ENCODE peak calls at places on chromosomes 6 and 20, in eight cellular contexts. C is AG04450, Z is uterus, G is BE2C, S is PC-3, B is pancreas, T is iPS DF 6.9, W is fibroblast of lung. U is an unnamed sample.
A peak's percentile ranks its signal among the peaks of the same experiment; 100 is the strongest.

GRCh38 chr6:52514514-52514913 is 62.3 kb downstream of the TRAM2 start:
- DNase-seq in C (peak; percentile 48), Z (peak; percentile 80), G (no peak), S (no peak), B (no peak), T (no peak), W (peak; percentile 90), U (no peak)

GRCh38 chr6:81820979-81821378 is 68.5 kb upstream of the TENT5A start:
- DNase-seq in C (no peak), Z (no peak), G (no peak), S (no peak), B (no peak), T (no peak), W (no peak), U (no peak)

GRCh38 chr6:36997811-36998722 is 7.4 kb upstream of the FGD2 start:
- DNase-seq in C (no peak), Z (no peak), G (no peak), S (no peak), B (peak; percentile 82), T (no peak), W (no peak), U (no peak)

GRCh38 chr6:21103626-21104224 is 489.8 kb upstream of the SOX4 start:
- DNase-seq in C (no peak), Z (no peak), G (no peak), S (peak; percentile 72), B (no peak), T (no peak), W (peak; percentile 3), U (no peak)

GRCh38 chr6:143513410-143513809 is 1.9 kb upstream of the FUCA2 start:
- DNase-seq in C (no peak), Z (no peak), G (peak; percentile 25), S (peak; percentile 30), B (no peak), T (no peak), W (no peak), U (peak; percentile 27)

GRCh38 chr6:154257074-154257473 is 99.5 kb downstream of the IPCEF1 start:
- DNase-seq in C (no peak), Z (no peak), G (no peak), S (no peak), B (no peak), T (no peak), W (no peak), U (no peak)

GRCh38 chr20:45032781-45033180 is 66.5 kb downstream of the STK4 start:
- DNase-seq in C (no peak), Z (no peak), G (no peak), S (no peak), B (no peak), T (no peak), W (no peak), U (no peak)

GRCh38 chr6:72783667-72784066 is 161.8 kb downstream of the KCNQ5 start:
- DNase-seq in C (no peak), Z (no peak), G (no peak), S (peak; percentile 35), B (no peak), T (no peak), W (peak; percentile 24), U (no peak)

GRCh38 chr6:12961761-12962160 is 245.2 kb downstream of the PHACTR1 start:
- DNase-seq in C (no peak), Z (no peak), G (no peak), S (no peak), B (no peak), T (no peak), W (no peak), U (no peak)

DNA sequence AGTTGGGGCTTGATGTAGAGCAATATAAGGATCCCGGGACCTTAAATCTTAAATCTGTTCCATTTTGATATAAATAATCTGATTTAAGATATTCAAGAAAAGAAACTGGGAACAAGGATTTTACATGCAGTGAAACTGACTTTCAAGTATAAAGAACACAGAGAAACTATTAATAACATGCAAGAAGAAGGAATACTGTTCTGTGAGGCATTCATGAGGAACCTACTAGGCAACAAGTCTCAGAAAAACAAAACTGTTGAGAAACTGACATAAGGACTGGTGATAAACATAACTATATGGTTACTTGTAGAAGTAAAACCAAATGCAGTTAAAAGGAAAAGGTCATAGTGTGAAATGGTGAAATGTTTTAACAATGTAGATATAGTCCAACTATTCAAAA is 15.8 kb downstream of the HDDC2 start:
- DNase-seq in C (no peak), Z (no peak), G (no peak), S (no peak), B (no peak), T (no peak), W (no peak), U (no peak)
- H3K9me3 ChIP-seq in C (peaks cover 3% of the 10 kb centered on the region), Z (no peaks in the 10 kb centered on the region), G (no peaks in the 10 kb centered on the region), S (no peaks in the 10 kb centered on the region), B (no peaks in the 10 kb centered on the region), T (no peaks in the 10 kb centered on the region), W (no peaks in the 10 kb centered on the region), U (no peaks in the 10 kb centered on the region)

DNA sequence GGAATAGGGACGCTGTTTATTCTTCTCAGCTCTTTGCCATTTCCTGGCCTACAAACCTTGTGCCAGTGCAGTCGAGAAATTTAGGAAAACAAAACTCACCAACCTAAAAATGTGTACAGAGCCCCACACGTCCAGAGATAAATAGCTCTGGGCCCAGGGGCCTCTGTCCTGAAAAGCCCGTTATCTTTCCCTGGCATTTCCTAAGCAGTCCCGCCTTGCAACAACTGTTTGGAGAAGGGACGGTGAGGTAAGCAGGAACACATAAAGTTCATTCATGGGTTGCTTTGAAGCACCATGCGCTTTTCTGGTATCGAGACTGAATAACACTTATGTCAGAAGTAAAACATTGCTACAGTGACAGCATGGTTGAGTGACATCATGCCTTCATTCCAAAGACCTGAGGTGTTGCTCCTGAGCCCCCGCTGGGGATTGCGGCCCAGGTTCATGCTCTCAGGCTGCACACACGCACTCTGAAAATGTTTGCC is 80.1 kb upstream of the NXT1 start:
- DNase-seq in C (peak; percentile 51), Z (no peak), G (no peak), S (no peak), B (no peak), T (no peak), W (peak; percentile 71), U (no peak)
- H3K9me3 ChIP-seq in C (peaks cover 11% of the 10 kb centered on the region), Z (no peaks in the 10 kb centered on the region), G (no peaks in the 10 kb centered on the region), S (peaks cover 7% of the 10 kb centered on the region), B (no peaks in the 10 kb centered on the region), T (no peaks in the 10 kb centered on the region), W (no peaks in the 10 kb centered on the region), U (no peaks in the 10 kb centered on the region)

GRCh38 chr6:161215193-161215592 is 58.7 kb downstream of the AGPAT4 start:
- DNase-seq in C (peak; percentile 99), Z (no peak), G (no peak), S (peak; percentile 69), B (no peak), T (no peak), W (peak; percentile 100), U (no peak)

GRCh38 chr6:161211380-161212035 is 62.4 kb downstream of the AGPAT4 start:
- DNase-seq in C (no peak), Z (no peak), G (no peak), S (no peak), B (no peak), T (peak; percentile 13), W (no peak), U (no peak)

GRCh38 chr6:161212902-161213301 is 61.0 kb downstream of the AGPAT4 start:
- DNase-seq in C (no peak), Z (no peak), G (no peak), S (no peak), B (peak; percentile 25), T (no peak), W (no peak), U (no peak)

GRCh38 chr6:161214722-161215121 is 59.1 kb downstream of the AGPAT4 start:
- DNase-seq in C (no peak), Z (no peak), G (no peak), S (no peak), B (no peak), T (no peak), W (no peak), U (no peak)

DNA sequence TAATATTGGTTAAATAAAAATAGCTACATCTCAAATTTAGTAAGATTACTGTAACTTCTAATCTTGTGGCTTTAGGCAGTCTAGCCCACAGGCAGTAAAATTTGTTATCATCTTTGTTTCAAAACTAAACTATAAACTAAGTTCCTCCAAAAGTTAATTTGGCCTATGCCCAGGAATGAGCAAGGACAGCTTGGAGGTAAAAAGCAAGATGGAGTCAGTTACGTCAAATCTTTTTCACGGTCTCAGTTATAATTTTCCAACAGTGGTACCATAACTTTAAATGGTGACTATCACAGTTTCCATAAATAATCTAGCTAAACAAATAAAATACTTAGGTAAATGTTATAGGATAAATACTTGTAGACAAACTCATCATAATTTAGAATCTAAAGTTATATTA is 63.0 kb downstream of the AGPAT4 start:
- DNase-seq in C (no peak), Z (no peak), G (no peak), S (no peak), B (no peak), T (no peak), W (no peak), U (no peak)
- H3K9me3 ChIP-seq in C (no peaks in the 10 kb centered on the region), Z (no peaks in the 10 kb centered on the region), G (no peaks in the 10 kb centered on the region), S (peaks cover 3% of the 10 kb centered on the region), B (no peaks in the 10 kb centered on the region), T (peaks cover 2% of the 10 kb centered on the region), W (no peaks in the 10 kb centered on the region), U (no peaks in the 10 kb centered on the region)

GRCh38 chr6:159257846-159258245 is 88.6 kb downstream of the FNDC1 start:
- DNase-seq in C (no peak), Z (no peak), G (no peak), S (no peak), B (no peak), T (no peak), W (no peak), U (no peak)
- H3K9me3 ChIP-seq in C (no peaks in the 10 kb centered on the region), Z (no peaks in the 10 kb centered on the region), G (no peaks in the 10 kb centered on the region), S (no peaks in the 10 kb centered on the region), B (no peaks in the 10 kb centered on the region), T (no peaks in the 10 kb centered on the region), W (no peaks in the 10 kb centered on the region), U (no peaks in the 10 kb centered on the region)

DNA sequence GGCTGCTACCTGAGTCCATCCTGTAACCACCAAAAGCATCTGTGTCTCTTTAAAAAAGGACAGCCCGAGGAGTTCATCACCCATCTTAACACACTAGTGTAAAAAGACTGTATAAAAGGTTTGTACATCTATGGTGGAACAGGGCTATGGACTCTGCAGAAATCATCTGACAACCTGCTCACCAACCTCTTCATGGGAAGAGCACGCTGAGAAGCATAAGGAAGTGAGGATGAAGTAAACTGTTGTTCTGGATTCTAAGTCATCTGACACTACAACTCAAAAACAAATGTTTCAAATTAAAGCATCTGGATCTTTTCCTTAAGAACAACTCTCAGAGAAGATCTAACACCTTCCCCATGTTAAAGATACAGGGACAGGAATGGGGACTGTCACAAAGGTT is 5.4 kb downstream of the IFNGR1 start:
- DNase-seq in C (no peak), Z (no peak), G (no peak), S (no peak), B (no peak), T (no peak), W (no peak), U (no peak)
- H3K9me3 ChIP-seq in C (no peaks in the 10 kb centered on the region), Z (no peaks in the 10 kb centered on the region), G (no peaks in the 10 kb centered on the region), S (no peaks in the 10 kb centered on the region), B (no peaks in the 10 kb centered on the region), T (peaks cover 1% of the 10 kb centered on the region), W (no peaks in the 10 kb centered on the region), U (no peaks in the 10 kb centered on the region)

GRCh38 chr6:27358786-27359185 is 29.8 kb upstream of the ZNF391 start:
- DNase-seq in C (no peak), Z (no peak), G (no peak), S (no peak), B (no peak), T (no peak), W (no peak), U (no peak)

DNA sequence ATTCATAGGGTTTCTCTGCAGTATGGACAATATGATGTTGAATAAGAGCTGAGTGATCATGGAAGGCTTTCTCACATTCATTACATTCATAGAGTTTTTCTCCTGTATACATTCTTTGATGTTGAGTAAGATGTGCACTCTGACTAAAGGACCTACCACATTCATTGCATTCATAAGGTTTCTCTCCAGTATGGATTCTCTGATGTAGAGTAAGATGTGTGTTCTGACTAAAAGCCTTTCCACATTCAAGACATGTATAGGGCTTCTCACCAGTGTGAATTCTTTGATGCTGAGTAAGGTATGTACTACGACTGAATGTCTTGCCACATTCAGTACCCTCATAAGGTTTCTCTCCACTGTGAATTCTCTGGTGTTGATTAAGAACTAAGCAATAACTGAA is 29.3 kb upstream of the ZNF391 start:
- DNase-seq in C (no peak), Z (no peak), G (no peak), S (no peak), B (no peak), T (no peak), W (no peak), U (no peak)
- H3K9me3 ChIP-seq in C (no peaks in the 10 kb centered on the region), Z (no peaks in the 10 kb centered on the region), G (no peaks in the 10 kb centered on the region), S (peaks cover 54% of the 10 kb centered on the region), B (peaks cover 10% of the 10 kb centered on the region), T (no peaks in the 10 kb centered on the region), W (no peaks in the 10 kb centered on the region), U (peaks cover 10% of the 10 kb centered on the region)

U was measured in T-helper 17 cell.